ENCODE peak calls at places on chromosomes 12 and 14, in six cellular contexts. P is cardiac fibroblast; B is AG04449; O is AG10803; H is CD8-positive, alpha-beta T cell; U is A549. V is an unnamed sample.

GRCh38 chr12:47820631-47821345 is 1.1 kb upstream of the HDAC7 start:
- DNase-seq in P (peak), B (peak), O (peak), H (no peak), U (peak), V (peak)

GRCh38 chr12:62191747-62192485 is 68.3 kb upstream of the USP15 start:
- DNase-seq in P (peak), B (no peak), O (peak), H (peak), U (peak), V (no peak)

GRCh38 chr12:122310636-122311035 is 44.3 kb upstream of the VPS33A start:
- DNase-seq in P (no peak), B (no peak), O (no peak), H (no peak), U (no peak), V (no peak)

GRCh38 chr12:132282950-132283771 is 46.2 kb downstream of the GALNT9 start:
- DNase-seq in P (no peak), B (no peak), O (no peak), H (peak), U (no peak), V (no peak)

GRCh38 chr14:105187935-105188524 is 6.9 kb upstream of the NUDT14 start:
- DNase-seq in P (no peak), B (no peak), O (no peak), H (no peak), U (peak), V (no peak)

GRCh38 chr14:65277027-65277426 is 135.5 kb upstream of the FUT8 start:
- DNase-seq in P (no peak), B (no peak), O (peak), H (no peak), U (no peak), V (no peak)

GRCh38 chr12:2395352-2395977 is 342.7 kb downstream of the CACNA1C start:
- DNase-seq in P (peak), B (no peak), O (peak), H (peak), U (peak), V (no peak)

GRCh38 chr12:30989754-30990153 is 63.2 kb downstream of the TSPAN11 start:
- DNase-seq in P (no peak), B (no peak), O (no peak), H (no peak), U (peak), V (no peak)

GRCh38 chr14:105314287-105315185 is at the start of gene PACS2:
- DNase-seq in P (peak), B (no peak), O (peak), H (peak), U (peak), V (peak)

GRCh38 chr12:124929649-124930419 is 15.4 kb upstream of the UBC start:
- DNase-seq in P (no peak), B (no peak), O (no peak), H (no peak), U (no peak), V (no peak)

GRCh38 chr12:28793767-28794166 is 355.3 kb upstream of the FAR2 start:
- DNase-seq in P (no peak), B (no peak), O (peak), H (no peak), U (no peak), V (no peak)

GRCh38 chr12:53990311-53991076 is 5.5 kb downstream of the HOXC10 start:
- DNase-seq in P (no peak), B (no peak), O (no peak), H (no peak), U (no peak), V (no peak)

GRCh38 chr14:86057018-86057667 is 527.2 kb downstream of the FLRT2 start:
- DNase-seq in P (peak), B (no peak), O (peak), H (peak), U (peak), V (no peak)

GRCh38 chr12:106288510-106289195 is 13.9 kb upstream of the TCP11L2 start:
- DNase-seq in P (peak), B (peak), O (peak), H (no peak), U (peak), V (peak)

GRCh38 chr12:55707841-55708694 is at the start of gene ITGA7:
- DNase-seq in P (no peak), B (no peak), O (no peak), H (peak), U (no peak), V (no peak)

GRCh38 chr12:119156401-119156800 is 22.3 kb upstream of the HSPB8 start:
- DNase-seq in P (no peak), B (no peak), O (no peak), H (no peak), U (peak), V (no peak)
- TF ChIP-seq CTCF in P (no peak), B (no peak), O (no peak), H (no peak), U (no peak), V (no peak)

GRCh38 chr14:103186241-103186835 is 63.1 kb downstream of the TNFAIP2 start:
- DNase-seq in P (no peak), B (no peak), O (no peak), H (no peak), U (no peak), V (no peak)
- H3K4me3 ChIP-seq in P (no peak), B (no peak), O (no peak), H (no peak), U (no peak), V (no peak)

GRCh38 chr12:66594688-66595087 is 84.2 kb downstream of the GRIP1 start:
- DNase-seq in P (no peak), B (no peak), O (peak), H (no peak), U (no peak), V (no peak)
- TF ChIP-seq CTCF in P (no peak), B (no peak), O (no peak), H (no peak), U (no peak), V (no peak)

GRCh38 chr12:11798856-11799530 is 149.5 kb downstream of the ETV6 start:
- DNase-seq in P (peak), B (peak), O (peak), H (no peak), U (no peak), V (peak)
- H3K4me3 ChIP-seq in P (no peak), B (no peak), O (no peak), H (no peak), U (no peak), V (no peak)

DNA sequence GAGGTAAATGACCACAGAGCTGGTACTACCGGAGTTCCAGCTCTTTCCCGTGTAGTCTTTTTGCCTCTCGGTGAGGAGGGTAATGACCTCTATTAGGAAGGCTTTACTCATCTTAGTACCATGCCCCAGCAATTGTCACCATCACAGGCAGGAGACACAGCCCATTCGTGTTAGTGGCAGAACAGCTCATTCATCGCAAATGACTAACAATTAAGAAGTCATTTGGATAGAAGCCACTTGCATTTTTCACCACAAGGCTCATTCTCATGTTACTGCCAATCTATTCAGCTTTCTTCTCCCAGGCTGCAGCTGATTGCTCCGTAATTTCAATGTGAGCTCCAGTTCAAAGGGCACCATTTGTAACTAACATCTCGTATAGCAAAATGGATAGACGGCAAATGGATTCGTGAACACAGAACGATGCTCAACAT is 718.8 kb upstream of the TMEM132C start:
- DNase-seq in P (peak), B (peak), O (peak), H (no peak), U (no peak), V (peak)
- TF ChIP-seq CTCF in P (no peak), B (no peak), O (no peak), H (no peak), U (no peak), V (no peak)

DNA sequence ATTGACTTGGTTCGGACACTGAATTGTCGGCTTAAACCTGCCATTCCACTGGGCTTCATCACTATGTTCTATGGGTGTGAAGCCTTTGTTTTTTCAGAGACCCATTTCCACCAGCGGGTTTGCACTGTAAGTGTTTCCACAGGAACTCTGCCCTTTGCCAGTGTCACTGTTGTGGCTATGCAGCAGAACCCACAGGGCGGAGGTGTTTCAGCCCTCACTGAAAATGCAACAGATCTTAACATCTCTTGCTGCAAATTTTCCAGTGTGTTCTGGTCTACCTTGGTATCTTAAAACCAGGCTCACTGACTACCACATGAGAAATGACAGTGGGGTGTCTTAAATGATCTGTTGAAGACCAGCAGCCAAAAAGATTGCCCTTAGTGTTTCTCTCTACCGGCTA is 21.1 kb downstream of the PRKCH start:
- DNase-seq in P (no peak), B (no peak), O (no peak), H (peak), U (no peak), V (no peak)
- H3K4me3 ChIP-seq in P (no peak), B (no peak), O (no peak), H (no peak), U (no peak), V (no peak)

DNA sequence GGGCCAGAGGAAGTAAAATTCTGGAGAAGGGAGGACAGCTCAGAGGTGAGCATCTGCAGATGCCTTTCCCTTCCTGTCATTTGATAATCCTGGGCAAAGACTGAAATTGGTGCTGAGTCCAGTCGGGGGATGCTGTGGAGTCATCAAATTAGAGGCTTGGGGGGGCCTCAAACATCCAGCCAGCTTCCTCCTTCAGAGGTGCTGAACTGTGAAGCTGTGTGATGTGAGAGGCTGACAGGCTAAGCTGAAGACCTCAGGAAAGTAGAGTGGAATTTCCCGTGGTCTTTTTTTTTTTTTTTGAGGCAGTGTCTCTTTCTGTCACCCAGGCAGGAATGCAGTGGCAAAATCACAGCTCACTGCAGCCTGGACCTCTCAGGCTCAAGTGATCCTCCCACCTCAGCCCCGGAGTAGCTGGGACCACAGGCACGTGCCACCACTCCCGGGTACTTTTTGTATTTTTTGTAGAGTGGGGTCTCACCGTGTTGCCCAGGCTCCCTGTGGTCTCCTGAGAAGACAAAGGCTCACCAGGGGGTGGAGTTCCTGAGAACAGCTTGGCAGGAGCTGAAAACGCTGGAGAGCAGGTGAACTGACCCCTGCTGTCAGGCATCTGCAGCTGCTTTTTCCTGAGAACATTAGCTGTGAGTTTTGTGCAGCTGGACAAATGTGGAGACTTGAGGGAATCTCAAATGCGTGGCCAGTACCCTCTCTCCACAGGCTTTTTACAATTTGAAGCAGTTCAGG is 6.1 kb upstream of the TCL1B start:
- DNase-seq in P (no peak), B (no peak), O (no peak), H (no peak), U (peak), V (no peak)
- TF ChIP-seq CTCF in P (no peak), B (no peak), O (no peak), H (no peak), U (no peak), V (no peak)

GRCh38 chr14:54673193-54674121 is 106.5 kb downstream of the SAMD4A start:
- DNase-seq in P (peak), B (no peak), O (no peak), H (no peak), U (no peak), V (no peak)

GRCh38 chr14:54675236-54676125 is 108.6 kb downstream of the SAMD4A start:
- DNase-seq in P (no peak), B (no peak), O (peak), H (no peak), U (no peak), V (no peak)

GRCh38 chr14:54680636-54681035 is 113.7 kb downstream of the SAMD4A start:
- DNase-seq in P (no peak), B (no peak), O (peak), H (no peak), U (no peak), V (no peak)

GRCh38 chr14:54674342-54674741 is 107.4 kb downstream of the SAMD4A start:
- DNase-seq in P (no peak), B (no peak), O (no peak), H (no peak), U (no peak), V (no peak)

DNA sequence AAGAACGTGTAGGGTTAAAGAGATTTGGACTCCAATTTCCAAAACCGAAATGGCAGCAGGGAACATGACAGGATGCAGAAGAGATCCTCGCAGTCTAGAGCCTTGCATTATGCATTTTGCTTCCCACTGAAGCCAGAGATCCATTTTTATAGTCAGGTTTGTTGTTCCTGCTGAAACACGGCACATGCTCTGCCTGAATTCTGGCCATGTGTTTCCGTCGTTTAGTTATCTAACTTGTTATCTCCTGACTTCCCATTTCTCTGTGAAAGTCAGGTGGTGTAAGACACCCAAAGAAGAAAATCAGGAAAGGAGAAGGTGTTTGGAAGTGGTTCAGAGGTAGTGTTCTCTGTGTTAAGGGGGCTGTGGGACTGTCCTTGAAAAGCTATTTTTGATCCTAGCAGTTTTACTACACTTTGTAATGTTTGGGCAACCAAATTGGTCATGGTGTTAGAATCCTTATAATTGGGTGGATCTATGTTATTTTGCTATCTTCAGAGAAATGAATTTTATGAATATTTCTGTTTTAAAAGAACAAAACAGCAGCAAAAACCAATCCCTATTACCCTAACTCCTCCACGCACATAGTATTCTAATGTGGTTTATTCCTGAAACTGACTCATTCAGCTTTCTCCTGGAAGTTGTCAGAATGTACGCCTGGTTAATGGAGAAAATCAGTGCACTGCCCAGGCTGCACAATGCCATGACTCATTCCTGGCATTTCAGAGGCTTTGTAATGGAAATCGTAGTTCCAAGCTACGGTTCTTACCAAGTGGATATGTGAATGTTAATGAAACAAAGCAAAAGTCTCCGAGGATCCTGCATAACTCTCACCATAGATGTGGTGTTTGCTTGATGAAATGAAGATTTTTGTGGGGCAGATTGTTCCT is 110.1 kb downstream of the SAMD4A start:
- DNase-seq in P (peak), B (peak), O (peak), H (no peak), U (peak), V (peak)
- H3K4me3 ChIP-seq in P (no peak), B (peak), O (peak), H (no peak), U (peak), V (no peak)

V was measured in astrocyte of the cerebellum.